ENCODE peak calls at places on chromosomes 4 and X, in ten cellular contexts. F is body of pancreas, S is kidney, M is lung, L is epithelial cell of proximal tubule, Q is neural progenitor cell, Y is upper lobe of left lung, O is fibroblast of mammary gland, W is hepatocyte, V is brain microvascular endothelial cell. X is an unnamed sample.

GRCh38 chr4:104494822-104495559 is at the start of gene CXXC4:
- DNase-seq in V (peak), Q (peak), S (peak), Y (peak), M (peak), F (peak), W (peak), L (no peak), O (peak), X (peak)

GRCh38 chrX:38514014-38514854 is 47.1 kb upstream of the TSPAN7 start:
- DNase-seq in O (no peak), L (no peak), W (no peak), F (no peak), S (no peak), Y (no peak), Q (no peak), M (no peak), V (no peak), X (no peak)

GRCh38 chr4:24794111-24794860 is 1.1 kb upstream of the SOD3 start:
- DNase-seq in F (peak), Y (no peak), W (no peak), V (peak), Q (no peak), M (no peak), S (peak), O (peak), L (no peak), X (peak)

GRCh38 chr4:1405636-1406415 is 416 bp downstream of the NKX1-1 start:
- DNase-seq in Q (no peak), L (no peak), S (peak), M (no peak), W (peak), V (no peak), F (no peak), O (no peak), Y (peak), X (no peak)

GRCh38 chr4:54077812-54078211 is 13.4 kb upstream of the CHIC2 start:
- DNase-seq in F (no peak), S (no peak), M (no peak), Q (no peak), L (no peak), W (no peak), O (peak), Y (no peak), V (peak), X (peak)

GRCh38 chrX:24494544-24495113 is 29.5 kb downstream of the PDK3 start:
- DNase-seq in V (peak), Q (peak), M (no peak), S (no peak), L (peak), O (peak), Y (no peak), F (peak), W (peak), X (peak)

GRCh38 chr4:6885953-6886557 is 23.6 kb upstream of the TBC1D14 start:
- DNase-seq in Q (no peak), W (no peak), O (peak), V (peak), S (no peak), M (peak), L (peak), Y (no peak), F (peak), X (peak)

GRCh38 chrX:51891821-51892551 is 1.4 kb upstream of the MAGED1 start:
- DNase-seq in W (peak), V (peak), S (no peak), Q (peak), M (no peak), Y (no peak), F (peak), O (peak), L (no peak), X (peak)

GRCh38 chr4:7945709-7946380 is 6.2 kb upstream of the AFAP1 start:
- DNase-seq in W (no peak), S (no peak), Y (no peak), L (no peak), F (no peak), Q (no peak), O (peak), M (no peak), V (no peak), X (no peak)

GRCh38 chr4:16294455-16294854 is 68.2 kb upstream of the TAPT1 start:
- DNase-seq in F (no peak), Q (no peak), V (peak), W (no peak), O (peak), S (no peak), M (no peak), L (peak), Y (no peak), X (peak)

GRCh38 chrX:1242901-1243402 is 25.7 kb upstream of the CSF2RA start:
- DNase-seq in Q (no peak), S (peak), V (no peak), O (no peak), M (no peak), L (no peak), W (no peak), Y (no peak), F (no peak), X (peak)

GRCh38 chrX:1249101-1249887 is 19.3 kb upstream of the CSF2RA start:
- DNase-seq in Y (no peak), S (no peak), O (no peak), M (peak), W (peak), Q (peak), F (no peak), L (no peak), V (peak), X (peak)

GRCh38 chrX:1246816-1247215 is 21.8 kb upstream of the CSF2RA start:
- DNase-seq in F (no peak), O (peak), Y (peak), Q (peak), S (peak), M (peak), W (peak), V (peak), L (no peak), X (peak)

GRCh38 chrX:1244164-1245076 is 24.2 kb upstream of the CSF2RA start:
- DNase-seq in L (no peak), M (no peak), Y (no peak), Q (peak), V (no peak), W (peak), F (no peak), S (peak), O (no peak), X (no peak)

GRCh38 chrX:1248381-1249061 is 20.1 kb upstream of the CSF2RA start:
- DNase-seq in F (no peak), W (peak), Q (peak), M (no peak), S (no peak), O (no peak), Y (no peak), L (no peak), V (no peak), X (no peak)
- H3K4me3 ChIP-seq in F (no peak), W (no peak), Q (peak), M (no peak), S (no peak), O (no peak), Y (no peak), L (no peak), V (no peak), X (no peak)

GRCh38 chr4:23333946-23334878 is 555.6 kb downstream of the PPARGC1A start:
- DNase-seq in F (peak), M (peak), Q (peak), V (peak), O (peak), Y (no peak), S (no peak), L (peak), W (peak), X (peak)
- TF ChIP-seq CTCF in F (no peak), M (no peak), Q (peak), V (peak), O (no peak), Y (no peak), S (peak), L (peak), W (peak), X (no peak)

GRCh38 chrX:1124531-1124930 is 87.9 kb downstream of the CRLF2 start:
- DNase-seq in O (no peak), Q (no peak), L (no peak), W (no peak), S (no peak), V (no peak), M (no peak), F (no peak), Y (no peak), X (no peak)

GRCh38 chrX:1119275-1119674 is 93.2 kb downstream of the CRLF2 start:
- DNase-seq in Y (no peak), F (no peak), M (no peak), S (no peak), L (no peak), Q (no peak), V (no peak), W (no peak), O (no peak), X (no peak)

GRCh38 chrX:1118572-1119199 is 93.8 kb downstream of the CRLF2 start:
- DNase-seq in Q (no peak), Y (no peak), W (no peak), O (no peak), F (no peak), L (no peak), M (no peak), V (no peak), S (no peak), X (no peak)
- H3K4me3 ChIP-seq in Q (no peak), Y (no peak), W (no peak), O (no peak), F (no peak), L (no peak), M (no peak), V (no peak), S (no peak), X (no peak)

DNA sequence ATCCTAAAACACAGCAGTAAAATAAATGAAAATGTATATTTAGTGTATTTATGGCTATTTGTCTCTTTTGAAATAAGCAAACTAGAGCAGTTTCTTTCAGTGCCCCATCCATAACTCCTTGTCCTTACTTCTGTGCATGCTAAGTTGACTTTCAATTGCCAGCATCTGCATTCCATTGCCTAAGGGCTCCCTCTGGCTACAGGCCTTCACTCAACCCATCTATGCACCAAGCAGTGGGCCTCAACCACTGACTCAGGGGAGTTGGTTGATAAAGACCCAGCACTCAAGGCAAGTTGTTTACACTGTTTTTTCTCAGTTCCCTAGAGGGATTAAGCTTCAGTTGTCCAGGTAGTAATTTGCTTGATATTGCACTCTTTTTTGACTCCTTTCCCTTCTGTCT is 265.7 kb downstream of the IQCM start:
- DNase-seq in S (no peak), M (no peak), O (peak), Y (no peak), V (no peak), Q (peak), W (peak), L (no peak), F (no peak), X (peak)
- TF ChIP-seq CTCF in S (peak), M (no peak), O (peak), Y (no peak), V (no peak), Q (peak), W (peak), L (peak), F (no peak), X (peak)

X was measured in choroid plexus epithelial cell.